ENCODE peak calls at places on chromosomes 6 and 20, in four cellular contexts. Y is neural progenitor cell, S is AG04450, T is coronary artery. E is an unnamed sample.

GRCh38 chr6:39344821-39345280 is 22.3 kb upstream of the KCNK16 start:
- DNase-seq in T (no peak), S (no peak), Y (no peak), E (peak)

GRCh38 chr6:165864925-165865324 is 201.9 kb upstream of the PDE10A start:
- DNase-seq in S (no peak), T (no peak), Y (no peak), E (no peak)

GRCh38 chr6:128208851-128209580 is 308.2 kb upstream of the THEMIS start:
- DNase-seq in S (no peak), T (no peak), Y (no peak), E (peak)

GRCh38 chr20:46304852-46305251 is 3.4 kb downstream of the CDH22 start:
- DNase-seq in T (no peak), S (no peak), Y (no peak), E (no peak)

GRCh38 chr20:20821496-20822260 is 109.2 kb upstream of the RALGAPA2 start:
- DNase-seq in S (no peak), T (no peak), Y (peak), E (no peak)

GRCh38 chr20:6651561-6651960 is 115.9 kb upstream of the BMP2 start:
- DNase-seq in Y (no peak), S (no peak), T (no peak), E (no peak)

GRCh38 chr6:12545837-12546658 is 170.5 kb upstream of the PHACTR1 start:
- DNase-seq in S (peak), T (no peak), Y (no peak), E (peak)

GRCh38 chr6:81613606-81614005 is 138.9 kb downstream of the TENT5A start:
- DNase-seq in S (peak), Y (no peak), T (no peak), E (peak)

GRCh38 chr6:166980738-166981137 is 18.5 kb upstream of the CEP43 start:
- DNase-seq in S (no peak), Y (no peak), T (no peak), E (no peak)

GRCh38 chr20:32447136-32448027 is 89.3 kb downstream of the ASXL1 start:
- DNase-seq in S (no peak), Y (no peak), T (no peak), E (no peak)

GRCh38 chr6:37139223-37139962 is 30.6 kb upstream of the PIM1 start:
- DNase-seq in Y (no peak), T (no peak), S (no peak), E (no peak)

GRCh38 chr6:99603421-99604160 is 3.0 kb upstream of the PRDM13 start:
- DNase-seq in S (no peak), T (peak), Y (peak), E (no peak)

GRCh38 chr6:333379-334002 is 41.2 kb downstream of the DUSP22 start:
- DNase-seq in Y (no peak), S (no peak), T (no peak), E (no peak)

GRCh38 chr20:3710703-3711417 is 1.5 kb downstream of the SIGLEC1 start:
- DNase-seq in T (no peak), S (no peak), Y (peak), E (peak)

GRCh38 chr6:77178821-77179220 is 284.5 kb downstream of the HTR1B start:
- DNase-seq in T (no peak), Y (no peak), S (peak), E (peak)
- H3K27ac ChIP-seq in T (no peak), Y (no peak), S (no peak), E (no peak)

DNA sequence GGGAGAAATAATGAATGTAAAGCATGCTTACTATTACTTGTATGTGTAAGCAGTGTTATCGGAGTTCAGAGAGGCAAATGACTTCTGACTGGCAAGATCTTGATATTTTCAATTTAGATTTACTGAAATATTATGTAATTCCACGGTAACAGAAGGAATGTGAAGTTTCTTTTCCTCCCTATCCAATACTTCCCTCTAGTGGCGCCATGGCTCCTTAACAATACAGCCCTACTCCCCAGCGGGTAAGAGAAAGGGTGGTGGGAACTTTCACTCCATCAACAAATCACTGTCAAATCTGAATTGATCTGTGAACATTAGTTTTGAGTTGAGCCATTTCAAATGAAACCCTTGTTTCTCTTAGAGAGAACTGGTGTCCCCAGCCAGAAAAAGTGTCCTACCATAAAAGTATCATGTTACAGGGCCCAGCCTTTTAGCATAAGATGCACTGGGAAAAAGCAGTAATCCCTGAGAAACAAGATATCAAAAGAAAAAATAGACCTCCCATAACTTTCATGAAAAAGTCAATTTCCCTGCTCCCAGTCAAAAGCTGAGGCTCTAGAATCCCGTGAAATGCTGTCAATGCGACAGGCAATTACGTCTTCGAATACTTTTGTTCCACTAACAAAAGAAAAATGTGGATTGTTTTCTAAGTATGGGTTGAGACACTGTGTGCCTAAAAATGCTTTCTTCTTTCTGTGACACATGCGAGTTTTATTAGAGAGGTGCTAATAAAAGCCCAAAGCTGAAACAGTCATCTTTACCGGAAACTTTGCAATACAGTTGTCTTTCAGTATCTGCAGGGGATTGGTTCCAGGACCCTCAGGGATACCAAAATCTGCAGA is 12.9 kb downstream of the COX7A2 start:
- DNase-seq in Y (peak), S (no peak), T (no peak), E (peak)
- H3K4me3 ChIP-seq in Y (no peak), S (no peak), T (no peak), E (no peak)

GRCh38 chr6:2158596-2159271 is 86.7 kb downstream of the GMDS start:
- DNase-seq in S (no peak), T (no peak), Y (peak), E (no peak)
- TF ChIP-seq CTCF in S (peak), T (no peak), Y (peak), E (peak)

GRCh38 chr6:13811627-13812358 is 2.6 kb downstream of the MCUR1 start:
- DNase-seq in T (no peak), S (no peak), Y (no peak), E (no peak)

GRCh38 chr6:13813011-13813410 is 1.3 kb downstream of the MCUR1 start:
- DNase-seq in Y (no peak), T (no peak), S (no peak), E (no peak)

GRCh38 chr6:13808806-13809205 is 5.6 kb downstream of the MCUR1 start:
- DNase-seq in T (no peak), Y (no peak), S (no peak), E (no peak)

GRCh38 chr6:13812359-13812642 is 2.1 kb downstream of the MCUR1 start:
- DNase-seq in T (no peak), Y (no peak), S (no peak), E (no peak)

GRCh38 chr6:13810688-13811446 is 3.5 kb downstream of the MCUR1 start:
- DNase-seq in S (no peak), Y (no peak), T (no peak), E (no peak)
- H3K27ac ChIP-seq in S (no peak), Y (no peak), T (no peak), E (no peak)

GRCh38 chr6:2225422-2226392 is 19.7 kb downstream of the GMDS start:
- DNase-seq in Y (no peak), T (no peak), S (no peak), E (no peak)

GRCh38 chr6:2220154-2220553 is 25.3 kb downstream of the GMDS start:
- DNase-seq in Y (no peak), S (no peak), T (no peak), E (no peak)

GRCh38 chr6:2224847-2225382 is 20.5 kb downstream of the GMDS start:
- DNase-seq in T (no peak), Y (no peak), S (no peak), E (no peak)

GRCh38 chr6:2221724-2222274 is 23.6 kb downstream of the GMDS start:
- DNase-seq in T (no peak), S (no peak), Y (no peak), E (no peak)

GRCh38 chr6:2222275-2222842 is 23.0 kb downstream of the GMDS start:
- DNase-seq in T (no peak), Y (peak), S (no peak), E (no peak)
- H3K4me3 ChIP-seq in T (peak), Y (peak), S (peak), E (peak)

E was measured in brain microvascular endothelial cell.